ENCODE peak calls at places on chromosomes 3 and 15, in ten cellular contexts. J, H, L, O, Z, R, I, K, C and N are unnamed samples.

GRCh38 chr3:171704002-171704401 is 106.3 kb downstream of the PLD1 start:
- DNase-seq in J (no peak), H (peak), I (no peak), C (no peak), R (no peak), K (no peak), L (peak), Z (no peak), O (peak), N (peak)

GRCh38 chr3:172246107-172246870 is 202.0 kb downstream of the GHSR start:
- DNase-seq in J (no peak), R (no peak), H (no peak), Z (no peak), L (no peak), I (no peak), O (no peak), C (no peak), K (no peak), N (no peak)

GRCh38 chr15:71410347-71410746 is 295.1 kb downstream of the THSD4 start:
- DNase-seq in Z (no peak), C (no peak), I (no peak), R (no peak), H (no peak), L (no peak), K (no peak), O (no peak), J (no peak), N (no peak)

GRCh38 chr3:194637066-194637465 is 3.8 kb upstream of the TMEM44 start:
- DNase-seq in H (no peak), C (no peak), Z (no peak), O (no peak), L (no peak), J (no peak), R (no peak), K (no peak), I (no peak), N (no peak)

GRCh38 chr3:127182848-127183714 is 9.8 kb upstream of the PRR23E start:
- DNase-seq in I (no peak), O (no peak), Z (no peak), H (no peak), L (no peak), C (no peak), K (no peak), R (no peak), J (no peak), N (no peak)

GRCh38 chr3:4719011-4719649 is 226.0 kb downstream of the ITPR1 start:
- DNase-seq in C (no peak), K (no peak), R (no peak), L (no peak), Z (no peak), O (no peak), H (peak), J (no peak), I (no peak), N (peak)

GRCh38 chr3:79297242-79297641 is 470.6 kb downstream of the ROBO1 start:
- DNase-seq in L (peak), C (no peak), K (no peak), H (peak), J (no peak), I (no peak), O (no peak), Z (no peak), R (no peak), N (peak)

GRCh38 chr3:190526787-190527767 is 13.2 kb downstream of the IL1RAP start:
- DNase-seq in K (no peak), L (no peak), R (no peak), H (peak), I (no peak), O (no peak), J (no peak), C (no peak), Z (no peak), N (no peak)

GRCh38 chr3:184513276-184514150 is 48.1 kb upstream of the EPHB3 start:
- DNase-seq in R (peak), C (peak), Z (peak), J (no peak), H (peak), L (peak), O (peak), I (peak), K (peak), N (peak)

GRCh38 chr15:78006567-78007205 is 70.8 kb downstream of the TBC1D2B start:
- DNase-seq in Z (no peak), R (no peak), C (no peak), H (no peak), L (no peak), O (no peak), I (no peak), J (no peak), K (no peak), N (no peak)

GRCh38 chr3:50436063-50436674 is 67.3 kb downstream of the CACNA2D2 start:
- DNase-seq in J (peak), O (peak), K (peak), Z (peak), R (peak), H (peak), I (peak), C (peak), L (peak), N (peak)

GRCh38 chr15:96789999-96790398 is 459.5 kb downstream of the NR2F2 start:
- DNase-seq in I (no peak), R (no peak), C (no peak), L (no peak), O (no peak), J (no peak), K (no peak), Z (no peak), H (no peak), N (no peak)

GRCh38 chr3:170642882-170643601 is 57.2 kb upstream of the SLC7A14 start:
- DNase-seq in J (no peak), K (no peak), O (no peak), R (peak), Z (no peak), H (no peak), C (no peak), I (no peak), L (no peak), N (no peak)

GRCh38 chr3:139096670-139097069 is 52.0 kb upstream of the PRR23C start:
- DNase-seq in O (no peak), K (no peak), L (no peak), H (no peak), C (no peak), R (no peak), Z (no peak), I (no peak), J (no peak), N (no peak)

GRCh38 chr15:92655178-92655995 is at the start of gene FAM174B:
- DNase-seq in H (no peak), K (no peak), I (no peak), J (no peak), O (peak), Z (peak), R (peak), C (no peak), L (peak), N (peak)

GRCh38 chr3:188234172-188234571 is 80.2 kb downstream of the LPP start:
- DNase-seq in I (no peak), C (no peak), R (no peak), J (no peak), Z (no peak), O (no peak), K (no peak), H (peak), L (no peak), N (no peak)

GRCh38 chr3:184345678-184346144 is 8.3 kb downstream of the FAM131A start:
- DNase-seq in H (peak), I (no peak), O (no peak), R (peak), C (peak), K (no peak), Z (no peak), L (peak), J (no peak), N (peak)

GRCh38 chr3:87186631-87187159 is 40.4 kb upstream of the CHMP2B start:
- DNase-seq in J (no peak), L (no peak), I (no peak), R (no peak), Z (no peak), K (no peak), O (no peak), C (no peak), H (peak), N (no peak)

GRCh38 chr15:70095387-70096214 is 2.1 kb downstream of the TLE3 start:
- DNase-seq in Z (peak), L (peak), O (peak), R (no peak), I (peak), C (no peak), J (no peak), K (peak), H (no peak), N (no peak)

GRCh38 chr3:54550216-54550977 is 377.5 kb downstream of the LRTM1 start:
- DNase-seq in L (no peak), J (no peak), Z (no peak), O (no peak), R (no peak), C (no peak), I (no peak), K (no peak), H (no peak), N (no peak)

GRCh38 chr3:56761887-56762605 is 39.7 kb downstream of the ARHGEF3 start:
- DNase-seq in Z (no peak), O (no peak), C (no peak), L (no peak), K (no peak), H (peak), I (no peak), J (no peak), R (no peak), N (no peak)

GRCh38 chr15:101534376-101534970 is 45.0 kb upstream of the PCSK6 start:
- DNase-seq in H (no peak), O (no peak), L (no peak), R (no peak), J (no peak), C (no peak), Z (no peak), I (no peak), K (no peak), N (no peak)

GRCh38 chr3:113132571-113132996 is 78.8 kb upstream of the BOC start:
- DNase-seq in I (no peak), C (no peak), L (no peak), Z (no peak), R (no peak), J (no peak), O (no peak), H (peak), K (no peak), N (peak)

GRCh38 chr3:171980578-171981270 is 58.7 kb upstream of the FNDC3B start:
- DNase-seq in L (no peak), R (no peak), I (no peak), H (peak), O (no peak), Z (no peak), J (no peak), C (no peak), K (no peak), N (peak)

GRCh38 chr3:30193625-30194044 is 412.8 kb upstream of the TGFBR2 start:
- DNase-seq in Z (no peak), L (no peak), C (no peak), O (no peak), J (no peak), H (no peak), I (no peak), K (no peak), R (no peak), N (no peak)

GRCh38 chr3:48088749-48089466 is 72.7 kb upstream of the MAP4 start:
- DNase-seq in Z (peak), J (peak), K (peak), L (peak), C (peak), O (peak), H (peak), I (peak), R (peak), N (peak)

GRCh38 chr3:3798641-3799113 is 554 bp upstream of the LRRN1 start:
- DNase-seq in K (no peak), R (peak), C (no peak), I (peak), L (no peak), O (peak), H (no peak), J (no peak), Z (no peak), N (no peak)

GRCh38 chr3:101835676-101836075 is 13.6 kb upstream of the NFKBIZ start:
- DNase-seq in L (no peak), C (no peak), H (no peak), R (no peak), O (no peak), I (no peak), K (no peak), J (no peak), Z (no peak), N (no peak)

GRCh38 chr3:32143849-32144757 is 37.7 kb downstream of the GPD1L start:
- DNase-seq in O (peak), R (no peak), L (peak), K (no peak), C (peak), J (no peak), Z (peak), H (peak), I (peak), N (peak)

GRCh38 chr15:101454365-101454764 is 35.1 kb downstream of the PCSK6 start:
- DNase-seq in L (no peak), H (no peak), K (no peak), J (no peak), R (no peak), I (no peak), C (no peak), O (no peak), Z (no peak), N (no peak)

GRCh38 chr3:35908366-35909232 is 269.3 kb downstream of the ARPP21 start:
- DNase-seq in C (peak), Z (peak), J (no peak), L (peak), I (peak), K (peak), O (peak), R (peak), H (peak), N (peak)

GRCh38 chr3:42746455-42747450 is 26.3 kb downstream of the CCDC13 start:
- DNase-seq in L (no peak), R (no peak), K (no peak), O (no peak), J (no peak), I (no peak), Z (no peak), C (no peak), H (no peak), N (peak)

GRCh38 chr3:150922611-150923010 is 17.4 kb upstream of the MINDY4B start:
- DNase-seq in C (peak), J (no peak), Z (no peak), I (no peak), O (no peak), R (no peak), K (no peak), L (peak), H (no peak), N (no peak)

GRCh38 chr15:85504739-85505676 is 124.6 kb downstream of the AKAP13 start:
- DNase-seq in Z (peak), O (peak), C (peak), K (no peak), I (peak), L (peak), H (peak), R (no peak), J (no peak), N (peak)

GRCh38 chr3:188974856-188975611 is 196.7 kb upstream of the TPRG1 start:
- DNase-seq in I (peak), R (no peak), L (no peak), K (no peak), H (peak), Z (no peak), C (no peak), O (no peak), J (no peak), N (peak)

GRCh38 chr3:116743062-116743461 is 33.5 kb downstream of the TUSC7 start:
- DNase-seq in H (no peak), I (no peak), K (no peak), C (no peak), R (no peak), J (no peak), L (no peak), Z (no peak), O (no peak), N (no peak)

GRCh38 chr15:34318277-34319079 is 19.1 kb downstream of the SLC12A6 start:
- DNase-seq in L (peak), K (no peak), O (no peak), I (peak), C (peak), H (peak), J (no peak), R (no peak), Z (no peak), N (peak)

GRCh38 chr3:2465842-2466241 is 367.2 kb downstream of the CNTN4 start:
- DNase-seq in I (no peak), L (no peak), C (no peak), K (no peak), O (no peak), R (no peak), Z (no peak), J (no peak), H (no peak), N (no peak)

GRCh38 chr3:186640473-186640818 is 247 bp downstream of the FETUB start:
- DNase-seq in C (peak), I (no peak), R (no peak), L (no peak), O (no peak), K (no peak), Z (no peak), H (peak), J (no peak), N (peak)

GRCh38 chr3:141710888-141711616 is 27.0 kb upstream of the RNF7 start:
- DNase-seq in J (no peak), O (no peak), C (no peak), L (no peak), R (no peak), K (no peak), H (peak), Z (no peak), I (no peak), N (peak)